ENCODE peak calls at places on chromosomes 5 and 9, in four cellular contexts. I is H9, S is fibroblast of villous mesenchyme, V is HFFc6. C is an unnamed sample.

GRCh38 chr9:130898552-130898852 is 1.9 kb upstream of the QRFP start:
- DNase-seq in V (no peak), S (no peak), I (no peak), C (no peak)

GRCh38 chr9:117671468-117671867 is 32.7 kb upstream of the TLR4 start:
- DNase-seq in V (peak; percentile 38), S (no peak), I (no peak), C (no peak)

GRCh38 chr9:72454871-72455471 is 66.4 kb upstream of the TMC1 start:
- DNase-seq in V (no peak), S (no peak), I (no peak), C (no peak)

GRCh38 chr9:89179920-89180667 is 1.5 kb upstream of the SHC3 start:
- DNase-seq in V (peak; percentile 96), S (peak; percentile 97), I (peak; percentile 94), C (peak; percentile 80)

GRCh38 chr5:125874717-125875116 is 548.5 kb upstream of the GRAMD2B start:
- DNase-seq in V (no peak), I (no peak), S (no peak), C (no peak)

GRCh38 chr5:10563132-10563939 is 534 bp upstream of the ANKRD33B start:
- DNase-seq in I (peak; percentile 72), V (no peak), S (no peak), C (no peak)

GRCh38 chr9:108682191-108682590 is 173.6 kb downstream of the ACTL7B start:
- DNase-seq in I (no peak), S (no peak), V (no peak), C (no peak)

GRCh38 chr9:121267689-121268597 is at the start of gene GSN:
- DNase-seq in S (peak; percentile 68), V (peak; percentile 45), I (peak; percentile 85), C (no peak)

DNA sequence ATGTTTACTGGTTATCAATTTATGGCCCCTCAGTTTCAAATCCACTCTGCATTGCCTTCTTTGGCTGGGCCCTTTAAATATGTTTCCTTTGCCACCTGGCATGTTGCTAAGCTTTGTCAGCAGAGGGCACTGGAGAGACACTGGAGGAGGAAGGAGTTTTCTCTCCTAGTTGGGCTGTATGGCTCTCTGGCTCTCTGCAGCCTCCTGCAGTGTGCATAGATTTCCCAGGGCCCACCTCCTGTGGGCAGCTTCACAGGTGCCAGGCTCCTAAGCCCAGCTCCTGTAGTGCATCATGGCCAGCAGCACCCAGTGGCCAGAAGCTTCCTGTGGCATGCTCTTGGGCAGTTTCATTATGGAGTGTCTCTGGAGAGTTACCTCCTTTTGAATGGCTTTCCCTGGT is 23.3 kb downstream of the CAVIN4 start:
- DNase-seq in V (peak; percentile 63), S (peak; percentile 60), I (peak; percentile 81), C (no peak)
- TF ChIP-seq CTCF in V (peak; percentile 78), S (peak; percentile 87), I (peak; percentile 83), C (peak; percentile 87)

GRCh38 chr5:154015071-154015693 is 23.5 kb downstream of the FAM114A2 start:
- DNase-seq in V (no peak), I (no peak), S (no peak), C (no peak)
- TF ChIP-seq CTCF in V (no peak), I (no peak), S (no peak), C (no peak)

DNA sequence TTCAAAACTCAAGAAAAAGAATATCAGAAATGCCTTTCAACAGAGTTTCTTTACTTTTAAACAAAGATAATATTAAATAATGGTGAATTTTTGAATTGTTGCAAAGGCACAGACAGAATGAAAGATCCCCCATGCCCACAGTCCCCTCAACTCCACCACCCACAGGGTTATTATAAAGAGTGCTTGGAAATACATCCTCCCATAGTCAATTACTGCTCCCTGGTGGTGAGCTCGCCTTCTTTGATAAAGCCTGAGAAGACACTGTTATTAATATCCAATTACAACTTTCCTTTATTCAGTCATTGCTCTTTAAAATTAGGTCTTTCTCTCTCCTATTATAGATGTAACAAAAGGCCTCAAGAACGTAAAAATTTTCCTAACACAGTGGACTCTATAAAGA is 490.2 kb upstream of the RORB start:
- DNase-seq in V (no peak), I (peak; percentile 27), S (peak; percentile 42), C (no peak)
- TF ChIP-seq CTCF in V (no peak), I (peak; percentile 64), S (peak; percentile 39), C (no peak)

DNA sequence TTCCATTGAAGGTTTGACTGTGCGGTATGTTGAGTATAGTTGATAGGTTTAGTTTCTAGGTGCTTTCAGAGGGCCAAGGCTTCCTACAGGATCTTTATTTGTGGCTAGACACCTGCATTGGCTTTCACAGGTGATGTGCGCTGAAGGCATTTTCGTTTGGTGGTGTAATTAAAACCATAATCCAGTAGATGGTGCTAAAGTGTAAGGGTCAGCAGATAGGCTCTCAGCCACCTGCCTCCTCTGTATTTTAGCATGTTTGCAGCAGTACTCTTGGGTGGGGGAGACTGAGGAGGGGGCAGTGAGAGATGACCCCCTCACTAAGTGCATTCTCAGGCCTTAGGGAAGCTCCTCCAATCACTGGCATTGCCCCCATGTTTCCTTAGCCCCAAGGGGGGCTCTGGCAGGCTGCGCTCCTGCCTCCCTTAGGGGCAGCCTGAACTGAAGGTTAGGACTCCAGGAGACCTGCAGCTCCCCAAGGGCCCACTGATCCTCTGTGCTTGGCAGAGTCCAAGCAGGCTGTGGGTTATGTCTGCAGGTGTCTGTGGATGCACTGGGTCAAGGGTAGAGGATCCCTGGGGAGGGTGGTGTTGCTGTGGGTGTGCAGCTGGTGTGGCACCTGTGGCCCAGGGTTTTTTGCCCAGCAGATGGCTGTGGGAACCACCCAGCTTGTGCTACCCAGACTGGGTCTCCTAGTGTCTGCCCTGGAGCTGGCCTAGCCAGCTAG is 23.4 kb downstream of the CDK20 start:
- DNase-seq in V (no peak), S (peak; percentile 47), I (no peak), C (no peak)
- TF ChIP-seq CTCF in V (peak; percentile 77), S (peak; percentile 65), I (peak; percentile 79), C (peak; percentile 55)

C was measured in AG09309.